ENCODE peak calls at places on chromosomes 7 and 10, in four cellular contexts. S, H, Y and I are unnamed samples.

GRCh38 chr10:89625041-89625765 is 19.8 kb downstream of the PANK1 start:
- DNase-seq in S (no peak), Y (no peak), H (peak; percentile 60), I (peak; percentile 47)

GRCh38 chr7:3436746-3437145 is 135.7 kb downstream of the SDK1 start:
- DNase-seq in S (no peak), H (peak; percentile 84), Y (no peak), I (peak; percentile 59)

GRCh38 chr10:101843032-101843991 is at the start of gene KCNIP2:
- DNase-seq in Y (peak; percentile 90), S (no peak), H (no peak), I (no peak)

GRCh38 chr7:42234736-42235135 is 2.3 kb downstream of the GLI3 start:
- DNase-seq in H (no peak), S (no peak), Y (no peak), I (peak; percentile 25)

GRCh38 chr7:117621075-117621474 is 141.2 kb downstream of the CFTR start:
- DNase-seq in H (peak; percentile 15), Y (no peak), S (no peak), I (no peak)

GRCh38 chr10:78134919-78135318 is 101.3 kb downstream of the RPS24 start:
- DNase-seq in H (no peak), Y (peak; percentile 37), S (no peak), I (no peak)

GRCh38 chr7:111012152-111012551 is 78.8 kb upstream of the LRRN3 start:
- DNase-seq in H (peak; percentile 36), Y (no peak), S (no peak), I (no peak)

GRCh38 chr10:119078422-119079179 is 2.0 kb downstream of the EIF3A start:
- DNase-seq in H (no peak), S (no peak), Y (no peak), I (no peak)

GRCh38 chr7:50268990-50269389 is 35.5 kb upstream of the IKZF1 start:
- DNase-seq in H (no peak), Y (no peak), S (no peak), I (no peak)

GRCh38 chr10:79314761-79315601 is 32.3 kb upstream of the PPIF start:
- DNase-seq in Y (no peak), S (no peak), H (no peak), I (no peak)

GRCh38 chr7:80312139-80312661 is 177.6 kb downstream of the GNAI1 start:
- DNase-seq in Y (no peak), S (no peak), H (peak; percentile 94), I (peak; percentile 99)

GRCh38 chr10:72665925-72666324 is 26.0 kb upstream of the MCU start:
- DNase-seq in H (peak; percentile 51), S (no peak), Y (no peak), I (peak; percentile 17)

GRCh38 chr10:30185916-30186315 is 126.5 kb upstream of the JCAD start:
- DNase-seq in H (peak; percentile 90), Y (no peak), S (no peak), I (peak; percentile 85)

GRCh38 chr10:89032141-89032814 is 41.7 kb downstream of the FAS start:
- DNase-seq in H (peak; percentile 91), S (no peak), Y (peak; percentile 41), I (peak; percentile 69)

GRCh38 chr7:20895563-20895962 is 108.9 kb upstream of the SP8 start:
- DNase-seq in H (no peak), Y (no peak), S (no peak), I (peak; percentile 58)

GRCh38 chr10:109959571-109960145 is 36.3 kb upstream of the XPNPEP1 start:
- DNase-seq in Y (no peak), S (no peak), H (no peak), I (no peak)

GRCh38 chr7:21367537-21367936 is 60.3 kb upstream of the SP4 start:
- DNase-seq in S (no peak), Y (no peak), H (no peak), I (no peak)

GRCh38 chr7:100563100-100563564 is 10.6 kb downstream of the SAP25 start:
- DNase-seq in H (no peak), S (no peak), Y (no peak), I (no peak)

GRCh38 chr10:131979336-131979735 is 2.4 kb downstream of the BNIP3 start:
- DNase-seq in S (no peak), H (no peak), Y (no peak), I (no peak)

GRCh38 chr7:76054129-76055120 is 6.5 kb downstream of the MDH2 start:
- DNase-seq in Y (no peak), S (no peak), H (peak; percentile 77), I (peak; percentile 85)

GRCh38 chr10:124354411-124355382 is 64.0 kb downstream of the OAT start:
- DNase-seq in S (peak; percentile 15), H (peak; percentile 38), Y (peak; percentile 26), I (peak; percentile 70)

GRCh38 chr7:158825628-158826289 is 3.5 kb downstream of the ESYT2 start:
- DNase-seq in H (no peak), S (no peak), Y (no peak), I (no peak)

GRCh38 chr7:55250313-55250712 is 114.8 kb upstream of the LANCL2 start:
- DNase-seq in S (no peak), H (no peak), Y (peak; percentile 77), I (peak; percentile 32)

GRCh38 chr7:65840446-65840845 is 32.4 kb upstream of the VKORC1L1 start:
- DNase-seq in Y (peak; percentile 84), H (no peak), S (no peak), I (no peak)

GRCh38 chr10:23826399-23826798 is 382.5 kb upstream of the KIAA1217 start:
- DNase-seq in Y (peak; percentile 61), H (no peak), S (peak; percentile 40), I (no peak)

GRCh38 chr10:128147669-128148068 is 21.4 kb upstream of the MKI67 start:
- DNase-seq in S (no peak), H (peak; percentile 82), Y (no peak), I (peak; percentile 17)

GRCh38 chr7:13036256-13036765 is 348.9 kb downstream of the ARL4A start:
- DNase-seq in S (no peak), H (peak; percentile 62), Y (no peak), I (peak; percentile 65)

GRCh38 chr7:150372271-150373048 is 3.8 kb downstream of the REPIN1 start:
- DNase-seq in Y (peak; percentile 65), S (no peak), H (no peak), I (no peak)

GRCh38 chr7:82429408-82429807 is 14.2 kb downstream of the CACNA2D1 start:
- DNase-seq in S (no peak), Y (no peak), H (no peak), I (peak; percentile 33)

GRCh38 chr10:102514487-102515311 is 10.9 kb downstream of the SUFU start:
- DNase-seq in Y (no peak), S (no peak), H (no peak), I (no peak)

GRCh38 chr7:27910341-27910740 is 170.4 kb downstream of the TAX1BP1 start:
- DNase-seq in Y (peak; percentile 76), H (peak; percentile 44), S (peak; percentile 82), I (peak; percentile 51)

GRCh38 chr10:33216661-33217427 is 117.6 kb downstream of the NRP1 start:
- DNase-seq in H (no peak), S (no peak), Y (no peak), I (peak; percentile 13)

GRCh38 chr10:27948191-27948590 is 50.7 kb downstream of the ODAD2 start:
- DNase-seq in Y (no peak), S (no peak), H (no peak), I (no peak)

GRCh38 chr10:5485290-5485689 is 14.1 kb downstream of the CALML5 start:
- DNase-seq in Y (no peak), S (no peak), H (no peak), I (no peak)

GRCh38 chr10:12797471-12798262 is 203.8 kb downstream of the CCDC3 start:
- DNase-seq in H (peak; percentile 71), S (no peak), Y (no peak), I (peak; percentile 50)

GRCh38 chr10:114486938-114487814 is 82.9 kb upstream of the AFAP1L2 start:
- DNase-seq in S (no peak), Y (no peak), H (peak; percentile 84), I (no peak)

GRCh38 chr10:52484426-52485065 is 170.5 kb downstream of the DKK1 start:
- DNase-seq in H (no peak), Y (no peak), S (no peak), I (no peak)

GRCh38 chr7:128132426-128133069 is 101.3 kb upstream of the LRRC4 start:
- DNase-seq in H (no peak), S (no peak), Y (no peak), I (no peak)
- H2AFZ ChIP-seq in H (no peak overlapping the region), S (no peak overlapping the region), Y (no peak overlapping the region), I (no peak overlapping the region)

GRCh38 chr10:3622845-3623621 is 162.0 kb downstream of the KLF6 start:
- DNase-seq in H (peak; percentile 55), Y (no peak), S (no peak), I (peak; percentile 45)
- H3K14ac ChIP-seq in H (peak overlapping the region; percentile 77), Y (no peak overlapping the region), S (no peak overlapping the region), I (no peak overlapping the region)

GRCh38 chr7:146781352-146782116 is 664.9 kb downstream of the CNTNAP2 start:
- DNase-seq in Y (peak; percentile 40), S (no peak), H (no peak), I (no peak)
- H2AFZ ChIP-seq in Y (no peak overlapping the region), S (no peak overlapping the region), H (no peak overlapping the region), I (no peak overlapping the region)

DNA sequence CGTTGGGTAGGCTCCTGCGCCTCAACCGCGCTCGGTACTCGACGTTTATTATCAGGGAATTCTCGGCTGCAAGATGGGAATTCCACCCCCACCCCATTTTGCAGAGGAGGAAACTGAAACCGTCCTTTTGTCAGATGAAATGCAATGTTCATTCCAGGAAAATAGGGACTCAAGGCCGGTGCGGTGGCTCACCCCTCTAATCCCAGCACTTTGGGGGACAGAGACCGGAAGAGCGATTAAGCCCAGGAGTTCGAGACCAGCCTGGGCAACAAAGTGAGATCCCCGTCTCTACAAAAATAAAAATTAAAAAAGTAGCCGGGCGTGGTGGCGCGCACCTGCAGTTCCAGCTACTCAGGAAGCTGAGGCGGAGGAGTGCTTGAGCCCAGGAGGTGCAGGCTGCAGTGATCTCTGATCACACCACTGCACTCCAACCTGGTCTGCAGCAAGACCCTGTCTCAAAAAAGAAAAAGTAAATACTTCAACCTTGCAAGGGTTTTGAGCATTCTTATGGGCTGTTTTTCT is 720 bp upstream of the RFC2 start:
- DNase-seq in H (no peak), Y (no peak), S (no peak), I (no peak)
- H3K14ac ChIP-seq in H (peak overlapping the region; percentile 90), Y (peak overlapping the region; percentile 79), S (no peak overlapping the region), I (no peak overlapping the region)

GRCh38 chr10:44865289-44865671 is 45.9 kb upstream of the TMEM72 start:
- DNase-seq in H (no peak), S (no peak), Y (no peak), I (no peak)
- H2AFZ ChIP-seq in H (peak overlapping the region; percentile 98), S (peak overlapping the region; percentile 94), Y (no peak overlapping the region), I (no peak overlapping the region)